ENCODE peak calls at places on chromosomes 16 and 17, in nine cellular contexts. V is body of pancreas; Q is activated naive CD4-positive, alpha-beta T cell; C is AG09309; U is AG04450; P is GF-D8; F is kidney glomerular epithelial cell; K is MM.1S; O is GM04503. T is an unnamed sample.

GRCh38 chr16:12305847-12306246 is 329.3 kb downstream of the SNX29 start:
- DNase-seq in V (no peak), Q (no peak), C (no peak), U (no peak), P (no peak), F (no peak), K (no peak), O (no peak), T (no peak)

GRCh38 chr17:72175787-72176515 is 55.1 kb downstream of the SOX9 start:
- DNase-seq in V (peak; percentile 58), Q (no peak), C (no peak), U (no peak), P (no peak), F (no peak), K (no peak), O (no peak), T (no peak)

GRCh38 chr17:37276475-37276874 is 99.3 kb upstream of the C17orf78 start:
- DNase-seq in V (no peak), Q (no peak), C (no peak), U (no peak), P (no peak), F (no peak), K (no peak), O (no peak), T (no peak)

GRCh38 chr17:14790518-14790917 is 474.6 kb downstream of the PMP22 start:
- DNase-seq in V (no peak), Q (no peak), C (no peak), U (peak; percentile 15), P (no peak), F (no peak), K (no peak), O (no peak), T (no peak)

GRCh38 chr16:3175157-3176153 is 12.5 kb upstream of the OR1F1 start:
- DNase-seq in V (no peak), Q (no peak), C (no peak), U (no peak), P (no peak), F (peak; percentile 54), K (no peak), O (no peak), T (no peak)

GRCh38 chr16:19118938-19119431 is 5.2 kb downstream of the ITPRIPL2 start:
- DNase-seq in V (peak; percentile 60), Q (no peak), C (peak; percentile 79), U (peak; percentile 78), P (peak; percentile 45), F (peak; percentile 72), K (no peak), O (peak; percentile 71), T (no peak)

GRCh38 chr17:57713140-57713539 is 32.0 kb downstream of the CCDC182 start:
- DNase-seq in V (no peak), Q (no peak), C (no peak), U (no peak), P (no peak), F (no peak), K (no peak), O (no peak), T (no peak)

GRCh38 chr17:48551206-48551597 is 6.3 kb upstream of the HOXB2 start:
- DNase-seq in V (no peak), Q (no peak), C (no peak), U (no peak), P (no peak), F (no peak), K (no peak), O (no peak), T (no peak)

GRCh38 chr17:5783851-5784250 is 199.5 kb upstream of the NLRP1 start:
- DNase-seq in V (no peak), Q (no peak), C (no peak), U (no peak), P (no peak), F (no peak), K (no peak), O (no peak), T (no peak)

GRCh38 chr17:61221597-61222471 is 177.8 kb upstream of the TBX2 start:
- DNase-seq in V (no peak), Q (no peak), C (no peak), U (no peak), P (no peak), F (no peak), K (peak; percentile 9), O (no peak), T (no peak)

GRCh38 chr16:17125671-17126070 is 345.1 kb downstream of the XYLT1 start:
- DNase-seq in V (no peak), Q (no peak), C (no peak), U (no peak), P (no peak), F (no peak), K (no peak), O (peak; percentile 6), T (no peak)

GRCh38 chr17:36918260-36918691 is 19.0 kb upstream of the LHX1 start:
- DNase-seq in V (no peak), Q (no peak), C (no peak), U (no peak), P (no peak), F (peak; percentile 80), K (no peak), O (no peak), T (no peak)

GRCh38 chr17:81153340-81153803 is 11.9 kb upstream of the PVALEF start:
- DNase-seq in V (peak; percentile 49), Q (no peak), C (no peak), U (no peak), P (no peak), F (no peak), K (peak; percentile 31), O (no peak), T (no peak)

GRCh38 chr16:85490971-85491771 is 122.0 kb upstream of the GSE1 start:
- DNase-seq in V (peak; percentile 58), Q (no peak), C (no peak), U (no peak), P (no peak), F (no peak), K (peak; percentile 16), O (no peak), T (no peak)

GRCh38 chr16:29825145-29826044 is 5.1 kb downstream of the MVP start:
- DNase-seq in V (no peak), Q (no peak), C (no peak), U (peak; percentile 80), P (no peak), F (no peak), K (peak; percentile 51), O (peak; percentile 71), T (no peak)

GRCh38 chr17:71926746-71927398 is 193.9 kb upstream of the SOX9 start:
- DNase-seq in V (no peak), Q (no peak), C (no peak), U (no peak), P (no peak), F (peak; percentile 98), K (no peak), O (no peak), T (no peak)

GRCh38 chr16:928526-928925 is 42.3 kb downstream of the LMF1 start:
- DNase-seq in V (no peak), Q (no peak), C (no peak), U (no peak), P (no peak), F (no peak), K (no peak), O (no peak), T (no peak)

GRCh38 chr17:73394523-73395450 is 83.0 kb upstream of the CDC42EP4 start:
- DNase-seq in V (no peak), Q (no peak), C (no peak), U (no peak), P (no peak), F (peak; percentile 3), K (no peak), O (no peak), T (no peak)

GRCh38 chr16:29319726-29320125 is 86.8 kb downstream of the NPIPB11 start:
- DNase-seq in V (no peak), Q (no peak), C (no peak), U (no peak), P (no peak), F (no peak), K (no peak), O (no peak), T (no peak)

GRCh38 chr17:17728550-17729251 is 47.4 kb downstream of the RAI1 start:
- DNase-seq in V (no peak), Q (no peak), C (no peak), U (no peak), P (no peak), F (no peak), K (no peak), O (no peak), T (no peak)

GRCh38 chr17:8126306-8127066 is 2.6 kb upstream of the HES7 start:
- DNase-seq in V (no peak), Q (peak; percentile 20), C (no peak), U (no peak), P (no peak), F (peak; percentile 42), K (peak; percentile 55), O (no peak), T (peak; percentile 90)

GRCh38 chr16:54175552-54176375 is 110.8 kb downstream of the IRX3 start:
- DNase-seq in V (peak; percentile 5), Q (no peak), C (no peak), U (no peak), P (no peak), F (no peak), K (no peak), O (no peak), T (no peak)

GRCh38 chr16:74627506-74628220 is 20.7 kb upstream of the GLG1 start:
- DNase-seq in V (peak; percentile 70), Q (no peak), C (no peak), U (no peak), P (no peak), F (peak; percentile 24), K (no peak), O (no peak), T (no peak)

GRCh38 chr16:5845046-5845445 is 747.5 kb upstream of the EEF2KMT start:
- DNase-seq in V (no peak), Q (no peak), C (no peak), U (no peak), P (no peak), F (peak; percentile 8), K (no peak), O (no peak), T (no peak)

GRCh38 chr16:78675312-78675711 is 575.9 kb downstream of the WWOX start:
- DNase-seq in V (no peak), Q (no peak), C (no peak), U (no peak), P (no peak), F (no peak), K (no peak), O (no peak), T (peak; percentile 24)

GRCh38 chr16:58177347-58177710 is 20.6 kb downstream of the CSNK2A2 start:
- DNase-seq in V (no peak), Q (no peak), C (no peak), U (no peak), P (no peak), F (no peak), K (no peak), O (no peak), T (no peak)

GRCh38 chr17:6927290-6927844 is 68.5 kb upstream of the ALOX12 start:
- DNase-seq in V (no peak), Q (no peak), C (peak; percentile 62), U (peak; percentile 6), P (no peak), F (no peak), K (no peak), O (peak; percentile 56), T (no peak)

GRCh38 chr16:20897253-20897896 is 2.8 kb downstream of the DCUN1D3 start:
- DNase-seq in V (no peak), Q (no peak), C (no peak), U (no peak), P (no peak), F (peak; percentile 21), K (no peak), O (no peak), T (no peak)

GRCh38 chr17:29591737-29592624 is 951 bp upstream of the ANKRD13B start:
- DNase-seq in V (peak; percentile 86), Q (peak; percentile 71), C (no peak), U (no peak), P (peak; percentile 56), F (peak; percentile 81), K (peak; percentile 78), O (no peak), T (peak; percentile 90)

T was measured in NCI-H748 treated with DMSO at 0.1 percent for 48 hours.